ENCODE peak calls at places on chromosomes 7 and 10, in seven cellular contexts. One of them, this sample, is unnamed.

GRCh38 chr10:101629781-101630419 is 41.8 kb downstream of the DPCD start:
- DNase-seq in DMS79 treated with DMSO at 0.1 percent for 48 hours: no peak
- DNase-seq in GM13977: no peak
- DNase-seq in testis: no peak
- DNase-seq in NCI-H460: no peak
- DNase-seq in stimulated activated CD4-positive, alpha-beta T cell treated with anti-CD3 and anti-CD28 coated beads, TNF-alpha, amount 100 ng/mL, for 24 hours: no peak
- DNase-seq in activated naive CD4-positive, alpha-beta T cell: no peak
- DNase-seq in this sample: no peak

GRCh38 chr7:40324889-40325288 is 190.1 kb downstream of the SUGCT start:
- DNase-seq in DMS79 treated with DMSO at 0.1 percent for 48 hours: no peak
- DNase-seq in GM13977: no peak
- DNase-seq in testis: no peak
- DNase-seq in NCI-H460: no peak
- DNase-seq in stimulated activated CD4-positive, alpha-beta T cell treated with anti-CD3 and anti-CD28 coated beads, TNF-alpha, amount 100 ng/mL, for 24 hours: no peak
- DNase-seq in activated naive CD4-positive, alpha-beta T cell: no peak
- DNase-seq in this sample: no peak

GRCh38 chr7:114574384-114574783 is 159.8 kb downstream of the FOXP2 start:
- DNase-seq in DMS79 treated with DMSO at 0.1 percent for 48 hours: no peak
- DNase-seq in GM13977: no peak
- DNase-seq in testis: no peak
- DNase-seq in NCI-H460: peak
- DNase-seq in stimulated activated CD4-positive, alpha-beta T cell treated with anti-CD3 and anti-CD28 coated beads, TNF-alpha, amount 100 ng/mL, for 24 hours: no peak
- DNase-seq in activated naive CD4-positive, alpha-beta T cell: no peak
- DNase-seq in this sample: no peak

GRCh38 chr7:102456327-102456726 is 8.3 kb downstream of the ALKBH4 start:
- DNase-seq in DMS79 treated with DMSO at 0.1 percent for 48 hours: no peak
- DNase-seq in GM13977: peak
- DNase-seq in testis: no peak
- DNase-seq in NCI-H460: no peak
- DNase-seq in stimulated activated CD4-positive, alpha-beta T cell treated with anti-CD3 and anti-CD28 coated beads, TNF-alpha, amount 100 ng/mL, for 24 hours: no peak
- DNase-seq in activated naive CD4-positive, alpha-beta T cell: no peak
- DNase-seq in this sample: no peak

GRCh38 chr7:50393076-50393475 is 57.1 kb downstream of the FIGNL1 start:
- DNase-seq in DMS79 treated with DMSO at 0.1 percent for 48 hours: no peak
- DNase-seq in GM13977: no peak
- DNase-seq in testis: no peak
- DNase-seq in NCI-H460: no peak
- DNase-seq in stimulated activated CD4-positive, alpha-beta T cell treated with anti-CD3 and anti-CD28 coated beads, TNF-alpha, amount 100 ng/mL, for 24 hours: no peak
- DNase-seq in activated naive CD4-positive, alpha-beta T cell: no peak
- DNase-seq in this sample: no peak

GRCh38 chr7:142463401-142463850 is 205.6 kb upstream of the PRSS58 start:
- DNase-seq in DMS79 treated with DMSO at 0.1 percent for 48 hours: no peak
- DNase-seq in GM13977: no peak
- DNase-seq in testis: no peak
- DNase-seq in NCI-H460: no peak
- DNase-seq in stimulated activated CD4-positive, alpha-beta T cell treated with anti-CD3 and anti-CD28 coated beads, TNF-alpha, amount 100 ng/mL, for 24 hours: no peak
- DNase-seq in activated naive CD4-positive, alpha-beta T cell: no peak
- DNase-seq in this sample: no peak

GRCh38 chr7:52753855-52754254 is 281.6 kb upstream of the POM121L12 start:
- DNase-seq in DMS79 treated with DMSO at 0.1 percent for 48 hours: no peak
- DNase-seq in GM13977: no peak
- DNase-seq in testis: no peak
- DNase-seq in NCI-H460: no peak
- DNase-seq in stimulated activated CD4-positive, alpha-beta T cell treated with anti-CD3 and anti-CD28 coated beads, TNF-alpha, amount 100 ng/mL, for 24 hours: no peak
- DNase-seq in activated naive CD4-positive, alpha-beta T cell: no peak
- DNase-seq in this sample: no peak

GRCh38 chr7:75614390-75614789 is 122.3 kb downstream of the SPDYE5 start:
- DNase-seq in DMS79 treated with DMSO at 0.1 percent for 48 hours: no peak
- DNase-seq in GM13977: no peak
- DNase-seq in testis: no peak
- DNase-seq in NCI-H460: no peak
- DNase-seq in stimulated activated CD4-positive, alpha-beta T cell treated with anti-CD3 and anti-CD28 coated beads, TNF-alpha, amount 100 ng/mL, for 24 hours: no peak
- DNase-seq in activated naive CD4-positive, alpha-beta T cell: no peak
- DNase-seq in this sample: no peak

GRCh38 chr10:114822771-114823463 is 1.3 kb downstream of the FHIP2A start:
- DNase-seq in DMS79 treated with DMSO at 0.1 percent for 48 hours: peak
- DNase-seq in GM13977: no peak
- DNase-seq in testis: no peak
- DNase-seq in NCI-H460: peak
- DNase-seq in stimulated activated CD4-positive, alpha-beta T cell treated with anti-CD3 and anti-CD28 coated beads, TNF-alpha, amount 100 ng/mL, for 24 hours: no peak
- DNase-seq in activated naive CD4-positive, alpha-beta T cell: no peak
- DNase-seq in this sample: no peak

GRCh38 chr10:86363833-86364511 is 2.6 kb downstream of the GRID1 start:
- DNase-seq in DMS79 treated with DMSO at 0.1 percent for 48 hours: no peak
- DNase-seq in GM13977: no peak
- DNase-seq in testis: no peak
- DNase-seq in NCI-H460: no peak
- DNase-seq in stimulated activated CD4-positive, alpha-beta T cell treated with anti-CD3 and anti-CD28 coated beads, TNF-alpha, amount 100 ng/mL, for 24 hours: no peak
- DNase-seq in activated naive CD4-positive, alpha-beta T cell: no peak
- DNase-seq in this sample: no peak

GRCh38 chr7:22949944-22950343 is 64.0 kb downstream of the HYCC1 start:
- DNase-seq in DMS79 treated with DMSO at 0.1 percent for 48 hours: no peak
- DNase-seq in GM13977: no peak
- DNase-seq in testis: no peak
- DNase-seq in NCI-H460: no peak
- DNase-seq in stimulated activated CD4-positive, alpha-beta T cell treated with anti-CD3 and anti-CD28 coated beads, TNF-alpha, amount 100 ng/mL, for 24 hours: no peak
- DNase-seq in activated naive CD4-positive, alpha-beta T cell: no peak
- DNase-seq in this sample: no peak

GRCh38 chr7:33108591-33108930 is 643 bp downstream of the RP9 start:
- DNase-seq in DMS79 treated with DMSO at 0.1 percent for 48 hours: no peak
- DNase-seq in GM13977: no peak
- DNase-seq in testis: peak
- DNase-seq in NCI-H460: peak
- DNase-seq in stimulated activated CD4-positive, alpha-beta T cell treated with anti-CD3 and anti-CD28 coated beads, TNF-alpha, amount 100 ng/mL, for 24 hours: no peak
- DNase-seq in activated naive CD4-positive, alpha-beta T cell: no peak
- DNase-seq in this sample: no peak

GRCh38 chr10:35824704-35825103 is 182.6 kb upstream of the FZD8 start:
- DNase-seq in DMS79 treated with DMSO at 0.1 percent for 48 hours: no peak
- DNase-seq in GM13977: no peak
- DNase-seq in testis: no peak
- DNase-seq in NCI-H460: no peak
- DNase-seq in stimulated activated CD4-positive, alpha-beta T cell treated with anti-CD3 and anti-CD28 coated beads, TNF-alpha, amount 100 ng/mL, for 24 hours: no peak
- DNase-seq in activated naive CD4-positive, alpha-beta T cell: no peak
- DNase-seq in this sample: no peak

GRCh38 chr10:58662314-58662713 is 149.6 kb downstream of the BICC1 start:
- DNase-seq in DMS79 treated with DMSO at 0.1 percent for 48 hours: no peak
- DNase-seq in GM13977: no peak
- DNase-seq in testis: no peak
- DNase-seq in NCI-H460: no peak
- DNase-seq in stimulated activated CD4-positive, alpha-beta T cell treated with anti-CD3 and anti-CD28 coated beads, TNF-alpha, amount 100 ng/mL, for 24 hours: no peak
- DNase-seq in activated naive CD4-positive, alpha-beta T cell: no peak
- DNase-seq in this sample: no peak

GRCh38 chr10:48209246-48209645 is 65.2 kb downstream of the FRMPD2 start:
- DNase-seq in DMS79 treated with DMSO at 0.1 percent for 48 hours: no peak
- DNase-seq in GM13977: no peak
- DNase-seq in testis: no peak
- DNase-seq in NCI-H460: no peak
- DNase-seq in stimulated activated CD4-positive, alpha-beta T cell treated with anti-CD3 and anti-CD28 coated beads, TNF-alpha, amount 100 ng/mL, for 24 hours: no peak
- DNase-seq in activated naive CD4-positive, alpha-beta T cell: no peak
- DNase-seq in this sample: no peak

GRCh38 chr10:79627075-79627474 is 16.3 kb downstream of the SFTPA1 start:
- DNase-seq in DMS79 treated with DMSO at 0.1 percent for 48 hours: no peak
- DNase-seq in GM13977: no peak
- DNase-seq in testis: no peak
- DNase-seq in NCI-H460: no peak
- DNase-seq in stimulated activated CD4-positive, alpha-beta T cell treated with anti-CD3 and anti-CD28 coated beads, TNF-alpha, amount 100 ng/mL, for 24 hours: no peak
- DNase-seq in activated naive CD4-positive, alpha-beta T cell: no peak
- DNase-seq in this sample: no peak

GRCh38 chr7:1058821-1059199 is 14.5 kb downstream of the GPR146 start:
- DNase-seq in DMS79 treated with DMSO at 0.1 percent for 48 hours: no peak
- DNase-seq in GM13977: no peak
- DNase-seq in testis: no peak
- DNase-seq in NCI-H460: no peak
- DNase-seq in stimulated activated CD4-positive, alpha-beta T cell treated with anti-CD3 and anti-CD28 coated beads, TNF-alpha, amount 100 ng/mL, for 24 hours: no peak
- DNase-seq in activated naive CD4-positive, alpha-beta T cell: no peak
- DNase-seq in this sample: no peak

GRCh38 chr7:27933691-27934565 is 194.0 kb downstream of the TAX1BP1 start:
- DNase-seq in DMS79 treated with DMSO at 0.1 percent for 48 hours: peak
- DNase-seq in GM13977: no peak
- DNase-seq in testis: no peak
- DNase-seq in NCI-H460: no peak
- DNase-seq in stimulated activated CD4-positive, alpha-beta T cell treated with anti-CD3 and anti-CD28 coated beads, TNF-alpha, amount 100 ng/mL, for 24 hours: no peak
- DNase-seq in activated naive CD4-positive, alpha-beta T cell: no peak
- DNase-seq in this sample: no peak

GRCh38 chr7:46301677-46302076 is 380.6 kb upstream of the IGFBP3 start:
- DNase-seq in DMS79 treated with DMSO at 0.1 percent for 48 hours: no peak
- DNase-seq in GM13977: no peak
- DNase-seq in testis: no peak
- DNase-seq in NCI-H460: no peak
- DNase-seq in stimulated activated CD4-positive, alpha-beta T cell treated with anti-CD3 and anti-CD28 coated beads, TNF-alpha, amount 100 ng/mL, for 24 hours: no peak
- DNase-seq in activated naive CD4-positive, alpha-beta T cell: no peak
- DNase-seq in this sample: no peak

GRCh38 chr10:50594012-50594411 is 29.7 kb downstream of the SGMS1 start:
- DNase-seq in DMS79 treated with DMSO at 0.1 percent for 48 hours: peak
- DNase-seq in GM13977: no peak
- DNase-seq in testis: no peak
- DNase-seq in NCI-H460: peak
- DNase-seq in stimulated activated CD4-positive, alpha-beta T cell treated with anti-CD3 and anti-CD28 coated beads, TNF-alpha, amount 100 ng/mL, for 24 hours: no peak
- DNase-seq in activated naive CD4-positive, alpha-beta T cell: no peak
- DNase-seq in this sample: no peak